ENCODE peak calls at places on chromosomes 16 and 17, in nine cellular contexts. B is GM04504; C is smooth muscle cell of the brain vasculature; U is RWPE1; A is GDM1; X is NCI-H510A treated with DMSO at 0.1 percent for 48 hours; N is LoVo; O is stimulated activated CD4-positive, alpha-beta T cell treated with anti-CD3 and anti-CD28 coated beads, Interleukin-15, amount 100 ng/mL, for 24 hours; E is KG1. K is an unnamed sample.

GRCh38 chr17:3678095-3678820 is 9.6 kb downstream of the EMC6 start:
- DNase-seq in U (no peak), N (no peak), O (no peak), E (no peak), C (no peak), X (no peak), B (no peak), A (no peak), K (no peak)

GRCh38 chr16:86200722-86201121 is 301.8 kb downstream of the IRF8 start:
- DNase-seq in U (no peak), B (no peak), O (no peak), N (no peak), C (no peak), E (no peak), A (no peak), X (no peak), K (no peak)

GRCh38 chr17:72726936-72727335 is 365.6 kb downstream of the SLC39A11 start:
- DNase-seq in E (no peak), N (no peak), B (no peak), U (no peak), O (peak; percentile 35), A (peak; percentile 19), C (no peak), X (peak; percentile 84), K (no peak)

GRCh38 chr16:79403534-79403933 is 197.0 kb downstream of the MAF start:
- DNase-seq in O (no peak), C (no peak), A (no peak), E (no peak), U (no peak), N (no peak), B (no peak), X (no peak), K (no peak)

GRCh38 chr17:15883617-15884111 is 61.3 kb upstream of the ADORA2B start:
- DNase-seq in O (no peak), N (peak; percentile 40), X (no peak), A (no peak), B (peak; percentile 35), U (peak; percentile 30), C (no peak), E (no peak), K (no peak)

GRCh38 chr17:44137891-44138709 is 3.6 kb upstream of the HROB start:
- DNase-seq in B (peak; percentile 98), A (peak; percentile 75), U (peak; percentile 99), C (peak; percentile 96), O (peak; percentile 85), N (peak; percentile 91), X (peak; percentile 33), E (no peak), K (peak; percentile 71)

GRCh38 chr17:55208078-55208812 is 56.5 kb upstream of the HLF start:
- DNase-seq in O (no peak), A (no peak), U (no peak), X (no peak), E (no peak), B (no peak), C (no peak), N (no peak), K (no peak)

GRCh38 chr16:47058295-47059086 is 85.0 kb upstream of the DNAJA2 start:
- DNase-seq in N (peak; percentile 29), A (no peak), B (no peak), E (no peak), U (no peak), C (no peak), X (no peak), O (no peak), K (peak; percentile 80)

GRCh38 chr17:75032896-75033294 is 13.9 kb downstream of the ATP5PD start:
- DNase-seq in U (no peak), X (no peak), N (no peak), E (no peak), A (no peak), B (no peak), C (no peak), O (no peak), K (peak; percentile 38)

GRCh38 chr17:50491510-50491909 is 12.8 kb downstream of the RSAD1 start:
- DNase-seq in U (no peak), E (no peak), N (no peak), O (no peak), A (no peak), B (no peak), X (no peak), C (no peak), K (no peak)

GRCh38 chr17:4786111-4786491 is at the start of gene VMO1:
- DNase-seq in U (no peak), N (no peak), X (no peak), C (no peak), A (no peak), E (no peak), B (no peak), O (peak; percentile 29), K (no peak)

GRCh38 chr16:17026600-17027242 is 444.0 kb downstream of the XYLT1 start:
- DNase-seq in E (no peak), B (no peak), C (no peak), X (no peak), U (no peak), A (no peak), N (no peak), O (peak; percentile 47), K (no peak)

GRCh38 chr16:11481987-11482386 is 104.7 kb downstream of the LITAF start:
- DNase-seq in N (no peak), E (no peak), B (no peak), A (no peak), X (no peak), O (no peak), C (no peak), U (no peak), K (no peak)

GRCh38 chr16:3112058-3112880 is at the start of gene ZNF205:
- DNase-seq in B (no peak), A (no peak), C (no peak), O (no peak), X (peak; percentile 63), E (no peak), N (peak; percentile 80), U (peak; percentile 87), K (peak; percentile 88)

GRCh38 chr17:50527949-50528474 is 4.5 kb upstream of the EPN3 start:
- DNase-seq in C (no peak), E (no peak), B (no peak), A (no peak), O (no peak), N (no peak), X (no peak), U (no peak), K (no peak)

GRCh38 chr17:30290696-30291570 is 811 bp downstream of the BLMH start:
- DNase-seq in X (peak; percentile 38), A (no peak), C (no peak), U (peak; percentile 68), O (peak; percentile 60), N (peak; percentile 72), B (no peak), E (peak; percentile 34), K (peak; percentile 72)

GRCh38 chr16:56625140-56625942 is at the start of gene MT1E:
- DNase-seq in B (no peak), O (peak; percentile 75), C (no peak), U (peak; percentile 71), A (no peak), E (no peak), X (peak; percentile 78), N (peak; percentile 44), K (peak; percentile 76)

GRCh38 chr17:18985475-18985874 is 19.1 kb downstream of the FAM83G start:
- DNase-seq in N (no peak), U (no peak), O (no peak), A (no peak), C (no peak), E (no peak), B (no peak), X (no peak), K (no peak)

GRCh38 chr16:58028541-58029070 is 3.1 kb downstream of the MMP15 start:
- DNase-seq in C (no peak), B (no peak), X (no peak), E (no peak), O (no peak), U (no peak), N (no peak), A (no peak), K (no peak)

GRCh38 chr17:21286771-21287702 is 2.5 kb downstream of the MAP2K3 start:
- DNase-seq in B (no peak), X (peak; percentile 28), A (no peak), U (peak; percentile 58), E (no peak), N (peak; percentile 68), O (peak; percentile 64), C (no peak), K (peak; percentile 74)

GRCh38 chr17:70644093-70644492 is 474.8 kb downstream of the KCNJ2 start:
- DNase-seq in U (no peak), B (no peak), A (no peak), N (no peak), E (no peak), X (no peak), C (no peak), O (no peak), K (no peak)

GRCh38 chr17:1487939-1488825 is 4.3 kb downstream of the MYO1C start:
- DNase-seq in A (peak; percentile 53), X (no peak), N (peak; percentile 92), U (peak; percentile 82), E (no peak), O (peak; percentile 76), C (peak; percentile 26), B (peak; percentile 79), K (peak; percentile 89)

GRCh38 chr17:20955437-20956323 is 87.1 kb downstream of the USP22 start:
- DNase-seq in A (no peak), N (no peak), O (no peak), U (no peak), E (no peak), C (no peak), X (peak; percentile 41), B (no peak), K (peak; percentile 32)

GRCh38 chr16:64408699-64409098 is 713.2 kb downstream of the CDH11 start:
- DNase-seq in O (no peak), X (no peak), C (no peak), E (no peak), B (no peak), U (no peak), A (no peak), N (no peak), K (no peak)

GRCh38 chr17:48155889-48156670 is 48.5 kb downstream of the SNX11 start:
- DNase-seq in C (no peak), B (no peak), X (peak; percentile 98), N (no peak), O (no peak), E (no peak), U (no peak), A (no peak), K (no peak)

GRCh38 chr17:29069526-29070041 is 26.6 kb downstream of the PIPOX start:
- DNase-seq in X (no peak), C (no peak), N (no peak), A (no peak), U (peak; percentile 75), O (no peak), E (no peak), B (peak; percentile 2), K (no peak)

GRCh38 chr17:27950995-27951394 is 57.8 kb upstream of the LYRM9 start:
- DNase-seq in O (no peak), C (no peak), N (no peak), A (no peak), X (no peak), B (no peak), U (no peak), E (no peak), K (no peak)

GRCh38 chr17:73938706-73939105 is 264.8 kb upstream of the RPL38 start:
- DNase-seq in E (no peak), O (no peak), C (no peak), N (no peak), B (no peak), X (no peak), U (no peak), A (no peak), K (no peak)

GRCh38 chr16:55621771-55622170 is 34.0 kb upstream of the SLC6A2 start:
- DNase-seq in X (no peak), N (no peak), C (no peak), E (no peak), U (no peak), O (no peak), A (no peak), B (no peak), K (no peak)

GRCh38 chr16:11596572-11597226 is 10.0 kb upstream of the LITAF start:
- DNase-seq in C (no peak), B (no peak), N (no peak), U (no peak), A (no peak), O (no peak), X (no peak), E (no peak), K (no peak)

GRCh38 chr17:19897108-19897854 is 29.5 kb upstream of the ULK2 start:
- DNase-seq in O (no peak), B (no peak), X (no peak), U (peak; percentile 38), C (no peak), E (no peak), N (peak; percentile 37), A (no peak), K (peak; percentile 68)

K was measured in colonic mucosa.